ENCODE peak calls at places on chromosomes 11 and 22, in five cellular contexts. W is fibroblast of pulmonary artery; E is CD8-positive, alpha-beta T cell; R is choroid plexus epithelial cell; A is GM12865. T is an unnamed sample.

GRCh38 chr22:24894998-24895397 is 51.5 kb downstream of the LHFPL7 start:
- DNase-seq in W (peak), E (no peak), A (peak), R (peak), T (no peak)

GRCh38 chr11:2553886-2554285 is 109.1 kb downstream of the KCNQ1 start:
- DNase-seq in A (no peak), W (no peak), E (no peak), R (no peak), T (no peak)

GRCh38 chr11:128767518-128767917 is 73.6 kb downstream of the FLI1 start:
- DNase-seq in A (no peak), W (no peak), E (no peak), R (no peak), T (no peak)

GRCh38 chr22:46828323-46829139 is 66.1 kb downstream of the TBC1D22A start:
- DNase-seq in A (no peak), R (no peak), E (no peak), W (no peak), T (no peak)

GRCh38 chr11:74326665-74327064 is 15.2 kb upstream of the P4HA3 start:
- DNase-seq in W (no peak), R (no peak), A (no peak), E (no peak), T (no peak)

GRCh38 chr11:64357446-64357845 is 1.5 kb upstream of the RPS6KA4 start:
- DNase-seq in E (no peak), R (no peak), A (no peak), W (no peak), T (no peak)

GRCh38 chr11:66365711-66366619 is 5.6 kb downstream of the SLC29A2 start:
- DNase-seq in R (no peak), A (no peak), W (no peak), E (no peak), T (no peak)

GRCh38 chr22:23910496-23911190 is 16.5 kb downstream of the MIF start:
- DNase-seq in E (no peak), A (no peak), W (no peak), R (no peak), T (no peak)

GRCh38 chr11:115657586-115657985 is 153.4 kb upstream of the CADM1 start:
- DNase-seq in W (no peak), A (no peak), E (no peak), R (no peak), T (no peak)

GRCh38 chr11:115660072-115660805 is 156.0 kb upstream of the CADM1 start:
- DNase-seq in A (no peak), W (no peak), R (no peak), E (no peak), T (no peak)

GRCh38 chr11:115656041-115656440 is 151.8 kb upstream of the CADM1 start:
- DNase-seq in W (no peak), A (no peak), R (no peak), E (no peak), T (no peak)

GRCh38 chr11:115656684-115657083 is 152.5 kb upstream of the CADM1 start:
- DNase-seq in A (no peak), E (no peak), R (no peak), W (no peak), T (no peak)

GRCh38 chr11:115659061-115659963 is 155.1 kb upstream of the CADM1 start:
- DNase-seq in A (peak), E (no peak), W (no peak), R (no peak), T (no peak)
- H3K4me3 ChIP-seq in A (no peak), E (no peak), W (no peak), R (no peak), T (no peak)

GRCh38 chr22:37782340-37783168 is 25.2 kb upstream of the GCAT start:
- DNase-seq in W (no peak), R (no peak), A (no peak), E (no peak), T (no peak)
- TF ChIP-seq CTCF in W (peak), R (peak), A (no peak), E (no peak), T (no peak)

GRCh38 chr22:50271011-50271394 is 823 bp upstream of the MAPK11 start:
- DNase-seq in R (no peak), A (no peak), W (no peak), E (no peak), T (no peak)
- H3K4me3 ChIP-seq in R (peak), A (peak), W (peak), E (peak), T (peak)

GRCh38 chr11:45777127-45777969 is 27.6 kb upstream of the SLC35C1 start:
- DNase-seq in W (peak), E (no peak), R (peak), A (no peak), T (no peak)
- TF ChIP-seq CTCF in W (no peak), E (no peak), R (no peak), A (no peak), T (no peak)

GRCh38 chr22:37427711-37428635 is 694 bp upstream of the ELFN2 start:
- DNase-seq in A (no peak), R (no peak), E (no peak), W (no peak), T (no peak)

GRCh38 chr22:37428649-37429586 is 1.6 kb upstream of the ELFN2 start:
- DNase-seq in R (peak), W (peak), E (peak), A (peak), T (no peak)

GRCh38 chr22:37426532-37427127 is 649 bp downstream of the ELFN2 start:
- DNase-seq in E (no peak), R (peak), W (no peak), A (no peak), T (no peak)

GRCh38 chr22:37425800-37426531 is 1.3 kb downstream of the ELFN2 start:
- DNase-seq in R (peak), A (no peak), E (no peak), W (no peak), T (no peak)

GRCh38 chr22:37427128-37427710 is at the start of gene ELFN2:
- DNase-seq in W (no peak), R (no peak), A (no peak), E (no peak), T (no peak)
- H3K4me3 ChIP-seq in W (peak), R (peak), A (no peak), E (peak), T (no peak)

DNA sequence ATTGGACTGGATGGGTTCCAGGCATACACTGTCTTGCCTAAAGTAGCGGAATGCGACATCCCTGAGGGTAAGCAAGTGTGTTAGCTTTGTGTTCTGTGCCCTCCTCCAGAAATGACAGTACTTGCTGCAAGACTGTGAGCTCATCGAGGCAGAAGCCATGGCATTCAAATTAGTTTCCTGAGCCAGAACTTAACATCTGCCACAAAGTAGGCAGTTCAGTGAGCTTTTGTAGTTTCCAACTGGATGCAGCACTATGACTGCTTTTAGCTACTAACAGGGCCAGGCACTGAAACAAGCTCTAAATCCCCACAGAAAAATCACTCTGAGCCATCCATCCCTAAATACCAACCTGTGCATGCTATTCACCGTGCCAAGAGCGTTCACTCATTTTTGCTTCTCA is 1.2 kb upstream of the FAR1 start:
- DNase-seq in W (no peak), E (no peak), R (peak), A (peak), T (peak)
- TF ChIP-seq CTCF in W (no peak), E (no peak), R (no peak), A (no peak), T (no peak)

GRCh38 chr11:12274558-12275197 is 102.7 kb upstream of the PARVA start:
- DNase-seq in A (no peak), E (no peak), W (peak), R (peak), T (no peak)
- H3K4me3 ChIP-seq in A (no peak), E (no peak), W (no peak), R (no peak), T (no peak)

GRCh38 chr22:20771918-20772625 is 1.8 kb upstream of the SERPIND1 start:
- DNase-seq in A (no peak), R (no peak), W (no peak), E (no peak), T (no peak)
- TF ChIP-seq CTCF in A (no peak), R (peak), W (no peak), E (no peak), T (no peak)

DNA sequence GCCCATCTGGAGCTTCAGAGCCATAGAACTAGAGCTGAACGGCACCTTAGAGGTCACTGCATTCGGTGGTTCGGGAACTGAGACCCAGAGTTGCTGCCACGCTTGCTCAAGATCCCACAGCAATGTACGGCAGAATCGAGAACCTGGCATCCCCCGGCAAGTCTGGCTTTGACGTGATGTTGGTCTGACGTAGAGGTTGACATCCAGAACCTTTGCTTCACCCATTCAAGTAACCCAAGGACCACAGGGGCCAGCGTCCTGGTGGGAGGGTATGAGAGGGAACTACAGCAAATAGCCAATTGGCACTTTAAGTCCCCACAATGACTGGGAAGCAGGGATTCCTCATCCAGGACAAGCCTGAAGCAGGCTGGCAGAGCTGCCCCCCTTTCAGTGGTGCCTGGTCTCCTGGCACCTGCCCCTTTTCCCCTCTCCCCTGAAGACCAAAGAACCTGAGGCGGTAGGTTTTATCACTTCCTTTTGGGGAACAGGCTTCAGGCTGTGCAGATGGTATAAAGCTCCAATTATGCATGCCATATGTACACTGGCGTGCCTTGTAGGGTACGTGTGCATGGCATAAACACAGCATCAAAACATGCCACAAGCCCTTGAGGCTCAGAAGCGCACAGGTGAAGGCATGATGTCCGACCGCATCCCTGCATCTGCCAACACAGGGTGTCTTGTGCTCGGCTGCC is 15.3 kb upstream of the TEF start:
- DNase-seq in R (no peak), E (no peak), A (no peak), W (no peak), T (no peak)
- H3K4me3 ChIP-seq in R (no peak), E (no peak), A (no peak), W (no peak), T (no peak)